ENCODE peak calls at places on chromosome 7, in six cellular contexts. G is T-helper 9 cell; J is GM23248; L is left ventricle myocardium inferior; H is mammary epithelial cell; S is naive thymus-derived CD4-positive, alpha-beta T cell. A is an unnamed sample.

GRCh38 chr7:152528612-152529011 is 92.8 kb upstream of the KMT2C start:
- DNase-seq in L (no peak), J (no peak), H (no peak), G (no peak), S (no peak), A (no peak)

GRCh38 chr7:81114682-81115081 is 195.8 kb upstream of the SEMA3C start:
- DNase-seq in L (no peak), H (peak; percentile 14), G (no peak), S (no peak), J (peak; percentile 29), A (no peak)

GRCh38 chr7:142002179-142002578 is 6.5 kb downstream of the MGAM start:
- DNase-seq in G (no peak), S (no peak), H (peak; percentile 32), J (peak; percentile 30), L (no peak), A (no peak)

GRCh38 chr7:33845991-33846509 is 59.3 kb upstream of the BMPER start:
- DNase-seq in G (no peak), H (no peak), L (peak; percentile 16), J (peak; percentile 53), S (no peak), A (no peak)

GRCh38 chr7:4201566-4201965 is 480.5 kb upstream of the FOXK1 start:
- DNase-seq in L (no peak), G (no peak), S (no peak), J (no peak), H (no peak), A (no peak)

GRCh38 chr7:107951172-107951787 is 51.7 kb downstream of the LAMB1 start:
- DNase-seq in L (no peak), H (no peak), J (no peak), S (no peak), G (no peak), A (no peak)

GRCh38 chr7:152949198-152949597 is 189.6 kb downstream of the ACTR3B start:
- DNase-seq in J (no peak), G (no peak), H (no peak), S (no peak), L (no peak), A (no peak)

GRCh38 chr7:148684289-148684688 is 14.4 kb upstream of the CUL1 start:
- DNase-seq in L (no peak), J (no peak), H (no peak), S (no peak), G (no peak), A (no peak)

GRCh38 chr7:94904982-94905381 is 2.4 kb upstream of the PPP1R9A start:
- DNase-seq in L (no peak), J (no peak), G (no peak), S (no peak), H (no peak), A (no peak)

GRCh38 chr7:42380411-42380810 is 143.4 kb upstream of the GLI3 start:
- DNase-seq in S (no peak), J (peak; percentile 66), G (no peak), L (no peak), H (peak; percentile 13), A (no peak)

GRCh38 chr7:47153571-47153970 is 428.3 kb downstream of the TNS3 start:
- DNase-seq in J (no peak), L (no peak), H (no peak), G (no peak), S (no peak), A (no peak)